ENCODE peak calls at places on chromosomes 11 and 22, in ten cellular contexts. H, D, U, Q, G, I, V, A, P and X are unnamed samples.

GRCh38 chr11:24198458-24198857 is 298.4 kb upstream of the LUZP2 start:
- DNase-seq in H (no peak), D (no peak), U (no peak), Q (no peak), G (no peak), I (no peak), V (no peak), A (no peak), P (peak; percentile 55), X (no peak)

GRCh38 chr11:103396237-103396636 is 287.0 kb downstream of the DYNC2H1 start:
- DNase-seq in H (no peak), D (no peak), U (no peak), Q (peak; percentile 41), G (no peak), I (no peak), V (no peak), A (no peak), P (peak; percentile 66), X (no peak)

GRCh38 chr22:30628491-30628890 is 7.1 kb upstream of the SLC35E4 start:
- DNase-seq in H (no peak), D (no peak), U (no peak), Q (no peak), G (no peak), I (no peak), V (no peak), A (no peak), P (no peak), X (no peak)

GRCh38 chr11:110295487-110296225 is 758 bp downstream of the RDX start:
- DNase-seq in H (peak; percentile 74), D (peak; percentile 74), U (peak; percentile 74), Q (no peak), G (peak; percentile 74), I (peak; percentile 37), V (peak; percentile 44), A (peak; percentile 79), P (peak; percentile 54), X (peak; percentile 76)

GRCh38 chr22:19591568-19591967 is 67.4 kb upstream of the CLDN5 start:
- DNase-seq in H (no peak), D (no peak), U (no peak), Q (no peak), G (no peak), I (no peak), V (no peak), A (no peak), P (no peak), X (no peak)

GRCh38 chr11:113681711-113682410 is 24.2 kb downstream of the TMPRSS5 start:
- DNase-seq in H (no peak), D (no peak), U (no peak), Q (no peak), G (peak; percentile 62), I (peak; percentile 58), V (no peak), A (no peak), P (no peak), X (no peak)

GRCh38 chr11:33396361-33396760 is 139.2 kb downstream of the HIPK3 start:
- DNase-seq in H (no peak), D (no peak), U (no peak), Q (no peak), G (no peak), I (no peak), V (no peak), A (no peak), P (no peak), X (no peak)

GRCh38 chr11:66438009-66438503 is 592 bp downstream of the MRPL11 start:
- DNase-seq in H (no peak), D (peak; percentile 36), U (no peak), Q (no peak), G (no peak), I (no peak), V (no peak), A (peak; percentile 11), P (no peak), X (no peak)

GRCh38 chr11:47837292-47837691 is 10.9 kb downstream of the NUP160 start:
- DNase-seq in H (no peak), D (no peak), U (no peak), Q (no peak), G (no peak), I (no peak), V (no peak), A (no peak), P (no peak), X (no peak)

GRCh38 chr22:19871845-19872778 is 17.4 kb upstream of the GNB1L start:
- DNase-seq in H (peak; percentile 61), D (no peak), U (peak; percentile 18), Q (no peak), G (no peak), I (no peak), V (peak; percentile 2), A (no peak), P (no peak), X (peak; percentile 66)

GRCh38 chr11:74398244-74399159 is at the start of gene PGM2L1:
- DNase-seq in H (peak; percentile 97), D (peak; percentile 97), U (peak; percentile 95), Q (peak; percentile 70), G (peak; percentile 99), I (peak; percentile 97), V (peak; percentile 88), A (peak; percentile 97), P (peak; percentile 94), X (peak; percentile 94)

GRCh38 chr11:65399845-65400244 is 13.4 kb downstream of the FRMD8 start:
- DNase-seq in H (no peak), D (no peak), U (no peak), Q (no peak), G (no peak), I (no peak), V (no peak), A (no peak), P (no peak), X (no peak)

GRCh38 chr11:65399249-65399648 is 12.8 kb downstream of the FRMD8 start:
- DNase-seq in H (no peak), D (no peak), U (no peak), Q (no peak), G (no peak), I (no peak), V (no peak), A (no peak), P (no peak), X (no peak)

GRCh38 chr11:65400295-65401072 is 14.0 kb downstream of the FRMD8 start:
- DNase-seq in H (no peak), D (no peak), U (no peak), Q (no peak), G (no peak), I (no peak), V (no peak), A (no peak), P (no peak), X (no peak)

GRCh38 chr11:65396769-65397745 is 10.6 kb downstream of the FRMD8 start:
- DNase-seq in H (no peak), D (no peak), U (no peak), Q (no peak), G (no peak), I (no peak), V (no peak), A (no peak), P (no peak), X (no peak)

DNA sequence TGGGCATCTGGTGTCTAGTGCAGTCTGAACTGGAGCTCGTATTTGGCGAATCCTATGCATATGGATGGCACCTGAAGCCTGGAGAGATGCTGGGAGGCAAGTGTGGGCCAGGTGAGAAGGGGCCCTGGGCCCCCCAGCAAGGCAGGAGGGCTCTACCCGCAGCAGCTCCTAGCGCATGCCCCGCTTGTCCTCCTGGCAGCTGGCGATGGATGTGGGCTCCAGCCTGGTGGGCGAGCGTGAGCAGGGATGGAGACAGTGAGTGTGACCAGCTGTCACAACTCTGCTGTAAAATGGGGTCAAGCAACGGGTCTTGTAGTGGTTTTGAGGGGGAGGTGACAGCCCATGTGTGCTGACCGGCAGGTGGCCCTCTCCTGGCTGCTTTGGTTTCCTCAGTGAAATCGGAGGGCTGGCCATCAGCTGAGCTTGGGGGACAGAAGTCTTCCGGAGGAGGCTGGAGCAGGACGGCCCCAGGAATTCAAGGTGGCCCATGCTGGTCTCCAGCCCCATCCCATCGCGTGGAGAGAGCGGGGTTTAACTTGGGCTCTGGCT is 12.0 kb downstream of the FRMD8 start:
- DNase-seq in H (no peak), D (no peak), U (no peak), Q (no peak), G (no peak), I (no peak), V (no peak), A (no peak), P (no peak), X (no peak)
- TF ChIP-seq CTCF in H (no peak), D (peak; percentile 22), U (no peak), Q (no peak), G (no peak), I (no peak), V (no peak), A (no peak), P (no peak), X (no peak)

GRCh38 chr22:35911877-35912276 is 116.7 kb downstream of the RBFOX2 start:
- DNase-seq in H (no peak), D (no peak), U (no peak), Q (no peak), G (no peak), I (no peak), V (no peak), A (no peak), P (no peak), X (no peak)
- TF ChIP-seq CTCF in H (no peak), D (no peak), U (no peak), Q (no peak), G (no peak), I (no peak), V (no peak), A (no peak), P (no peak), X (no peak)

GRCh38 chr11:64127267-64128072 is 38.4 kb downstream of the MACROD1 start:
- DNase-seq in H (no peak), D (peak; percentile 60), U (no peak), Q (no peak), G (no peak), I (no peak), V (no peak), A (no peak), P (no peak), X (no peak)

GRCh38 chr11:64126796-64127195 is 39.1 kb downstream of the MACROD1 start:
- DNase-seq in H (no peak), D (no peak), U (no peak), Q (no peak), G (no peak), I (no peak), V (no peak), A (no peak), P (no peak), X (no peak)

GRCh38 chr11:64124147-64124546 is 41.8 kb downstream of the MACROD1 start:
- DNase-seq in H (no peak), D (no peak), U (no peak), Q (no peak), G (peak; percentile 37), I (no peak), V (no peak), A (no peak), P (no peak), X (no peak)

GRCh38 chr11:64123679-64124078 is 42.2 kb downstream of the MACROD1 start:
- DNase-seq in H (no peak), D (no peak), U (no peak), Q (no peak), G (no peak), I (no peak), V (no peak), A (no peak), P (no peak), X (no peak)

GRCh38 chr11:64125676-64126075 is 40.2 kb downstream of the MACROD1 start:
- DNase-seq in H (no peak), D (no peak), U (no peak), Q (no peak), G (no peak), I (no peak), V (no peak), A (no peak), P (no peak), X (no peak)
- TF ChIP-seq CTCF in H (no peak), D (no peak), U (no peak), Q (no peak), G (no peak), I (no peak), V (no peak), A (no peak), P (no peak), X (no peak)

GRCh38 chr11:57085604-57086003 is 96.1 kb upstream of the LRRC55 start:
- DNase-seq in H (no peak), D (no peak), U (no peak), Q (no peak), G (peak; percentile 7), I (no peak), V (no peak), A (no peak), P (no peak), X (no peak)
- TF ChIP-seq CTCF in H (no peak), D (peak; percentile 4), U (no peak), Q (peak; percentile 30), G (peak; percentile 25), I (peak; percentile 24), V (no peak), A (peak; percentile 14), P (peak; percentile 18), X (no peak)